ENCODE peak calls at places on chromosomes 11 and 22, in four cellular contexts. U is GM12878, J is K562, F is HepG2. S is an unnamed sample.

GRCh38 chr22:50445071-50445879 is 29.6 kb downstream of the SBF1 start:
- DNase-seq in U (no peak), J (no peak), F (no peak), S (no peak)

GRCh38 chr11:32003335-32003734 is 87.5 kb upstream of the RCN1 start:
- DNase-seq in U (no peak), J (no peak), F (no peak), S (no peak)

GRCh38 chr22:36395922-36396321 is 8.2 kb upstream of the MYH9 start:
- DNase-seq in U (no peak), J (no peak), F (peak; percentile 34), S (no peak)

GRCh38 chr11:121535122-121535796 is 82.5 kb upstream of the SORL1-AS1 start:
- DNase-seq in U (no peak), J (no peak), F (no peak), S (no peak)

GRCh38 chr11:80702264-80702663 is 1261.4 kb upstream of the TENM4 start:
- DNase-seq in U (no peak), J (no peak), F (no peak), S (no peak)

GRCh38 chr11:64609436-64610047 is 18.5 kb downstream of the SLC22A12 start:
- DNase-seq in U (no peak), J (peak; percentile 31), F (no peak), S (no peak)

GRCh38 chr11:10823152-10823579 is 14.4 kb upstream of the EIF4G2 start:
- DNase-seq in U (peak; percentile 15), J (no peak), F (no peak), S (no peak)

GRCh38 chr11:74694136-74694535 is 37.1 kb downstream of the CHRDL2 start:
- DNase-seq in U (no peak), J (no peak), F (peak; percentile 57), S (no peak)

GRCh38 chr11:9344046-9344680 is 29.8 kb upstream of the TMEM41B start:
- DNase-seq in U (no peak), J (no peak), F (peak; percentile 23), S (no peak)

GRCh38 chr22:42960146-42960509 is 54.8 kb downstream of the PACSIN2 start:
- DNase-seq in U (no peak), J (no peak), F (peak; percentile 38), S (no peak)

GRCh38 chr22:42963231-42963595 is 51.7 kb downstream of the PACSIN2 start:
- DNase-seq in U (no peak), J (no peak), F (no peak), S (no peak)

GRCh38 chr22:42964994-42965699 is 49.8 kb downstream of the PACSIN2 start:
- DNase-seq in U (no peak), J (no peak), F (peak; percentile 77), S (no peak)

GRCh38 chr22:42961815-42962214 is 53.1 kb downstream of the PACSIN2 start:
- DNase-seq in U (no peak), J (no peak), F (no peak), S (no peak)

GRCh38 chr22:42962295-42963230 is 52.4 kb downstream of the PACSIN2 start:
- DNase-seq in U (no peak), J (no peak), F (no peak), S (no peak)
- TF ChIP-seq FOXK2 in U (no peak), J (no peak), F (no peak), S (no peak)

DNA sequence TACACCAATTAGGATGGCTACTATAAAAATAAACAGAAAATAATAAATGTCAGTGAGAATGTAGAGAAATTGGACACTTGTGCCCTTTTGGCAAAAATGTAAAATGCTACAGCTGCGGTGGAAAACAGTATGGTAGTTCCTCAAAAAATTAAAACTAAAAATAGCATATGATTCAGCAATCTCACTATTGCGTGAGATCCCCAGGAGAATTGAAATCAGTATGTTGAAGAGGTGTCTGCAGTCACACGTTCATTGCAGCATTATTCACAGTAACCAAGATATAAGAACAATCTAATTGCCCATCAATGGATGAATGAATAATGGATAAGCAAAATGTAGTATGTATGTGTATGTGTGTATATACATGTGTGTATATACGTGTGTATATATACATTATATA is 6.8 kb downstream of the OR52N2 start:
- DNase-seq in U (no peak), J (no peak), F (no peak), S (no peak)
- TF ChIP-seq FOXK2 in U (no peak), J (no peak), F (no peak), S (no peak)

GRCh38 chr11:3833461-3833860 is 7.3 kb downstream of the RHOG start:
- DNase-seq in U (no peak), J (no peak), F (no peak), S (no peak)

GRCh38 chr11:3835752-3836151 is 5.0 kb downstream of the RHOG start:
- DNase-seq in U (no peak), J (no peak), F (no peak), S (no peak)

GRCh38 chr11:3834349-3835099 is 6.2 kb downstream of the RHOG start:
- DNase-seq in U (no peak), J (peak; percentile 81), F (no peak), S (no peak)

GRCh38 chr11:3836903-3837302 is 3.9 kb downstream of the RHOG start:
- DNase-seq in U (no peak), J (no peak), F (no peak), S (no peak)

GRCh38 chr11:3835100-3835485 is 5.7 kb downstream of the RHOG start:
- DNase-seq in U (no peak), J (no peak), F (no peak), S (no peak)
- TF ChIP-seq FOXK2 in U (no peak), J (no peak), F (no peak), S (no peak)

DNA sequence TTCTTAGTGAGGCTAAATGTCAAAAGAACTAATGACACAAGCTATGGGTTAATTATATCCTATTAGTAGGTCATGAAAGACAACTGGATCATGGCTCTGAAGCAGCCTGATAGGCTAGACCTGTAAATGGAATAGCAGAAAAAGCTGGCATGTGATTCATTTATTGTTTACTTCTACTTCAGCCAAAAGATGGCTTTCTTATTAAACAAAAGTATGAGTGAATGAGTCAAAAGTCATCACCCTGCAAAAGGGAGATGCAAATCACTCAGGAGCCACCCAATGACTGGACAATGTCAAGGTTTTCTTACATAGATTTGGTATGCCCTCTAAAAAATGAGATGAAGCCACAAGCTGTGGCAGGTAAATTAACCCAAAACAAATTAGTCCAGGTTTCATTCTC is 138.0 kb downstream of the TRPC6 start:
- DNase-seq in U (no peak), J (no peak), F (no peak), S (no peak)
- TF ChIP-seq FOXK2 in U (no peak), J (no peak), F (no peak), S (no peak)

GRCh38 chr22:33823552-33823951 is 96.7 kb downstream of the LARGE1 start:
- DNase-seq in U (no peak), J (no peak), F (peak; percentile 69), S (no peak)
- TF ChIP-seq FOXK2 in U (no peak), J (no peak), F (no peak), S (no peak)

GRCh38 chr11:377883-378500 is 8.7 kb downstream of the B4GALNT4 start:
- DNase-seq in U (no peak), J (no peak), F (no peak), S (no peak)

GRCh38 chr11:380491-380890 is 11.2 kb downstream of the B4GALNT4 start:
- DNase-seq in U (no peak), J (no peak), F (no peak), S (no peak)

GRCh38 chr11:380996-381395 is 11.7 kb downstream of the B4GALNT4 start:
- DNase-seq in U (no peak), J (no peak), F (no peak), S (no peak)

GRCh38 chr11:380095-380480 is 10.8 kb downstream of the B4GALNT4 start:
- DNase-seq in U (no peak), J (no peak), F (no peak), S (no peak)

GRCh38 chr11:379205-380094 is 10.2 kb downstream of the B4GALNT4 start:
- DNase-seq in U (no peak), J (no peak), F (no peak), S (no peak)
- TF ChIP-seq FOXK2 in U (no peak), J (no peak), F (no peak), S (no peak)

GRCh38 chr22:44898236-44898635 is 111.6 kb downstream of the PHF21B start:
- DNase-seq in U (no peak), J (no peak), F (no peak), S (no peak)

GRCh38 chr22:44906248-44906936 is 103.4 kb downstream of the PHF21B start:
- DNase-seq in U (no peak), J (no peak), F (no peak), S (no peak)

GRCh38 chr22:44895296-44896055 is 114.3 kb downstream of the PHF21B start:
- DNase-seq in U (no peak), J (no peak), F (no peak), S (no peak)

GRCh38 chr22:44906999-44907644 is 102.7 kb downstream of the PHF21B start:
- DNase-seq in U (no peak), J (no peak), F (no peak), S (no peak)

DNA sequence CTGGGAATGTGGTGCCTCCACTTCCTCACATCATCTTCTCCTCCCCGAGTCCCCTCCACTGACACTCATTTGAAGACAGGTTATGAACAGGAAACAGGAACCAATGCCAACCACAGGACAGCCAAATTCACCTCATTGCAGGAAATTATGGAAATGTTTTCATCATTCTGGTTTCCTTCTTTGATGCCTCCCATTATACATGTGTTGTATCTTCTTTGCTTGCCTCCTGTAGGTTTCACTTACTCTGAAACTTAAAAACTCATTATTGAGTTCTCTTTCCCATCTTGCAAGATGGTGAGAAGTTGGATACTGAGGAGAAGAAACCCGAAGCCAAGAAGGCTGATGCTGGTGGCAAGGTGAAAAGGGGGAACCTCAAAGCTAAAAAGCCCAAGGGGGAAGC is 108.5 kb downstream of the PHF21B start:
- DNase-seq in U (no peak), J (no peak), F (no peak), S (no peak)
- TF ChIP-seq FOXK2 in U (no peak), J (no peak), F (no peak), S (no peak)

DNA sequence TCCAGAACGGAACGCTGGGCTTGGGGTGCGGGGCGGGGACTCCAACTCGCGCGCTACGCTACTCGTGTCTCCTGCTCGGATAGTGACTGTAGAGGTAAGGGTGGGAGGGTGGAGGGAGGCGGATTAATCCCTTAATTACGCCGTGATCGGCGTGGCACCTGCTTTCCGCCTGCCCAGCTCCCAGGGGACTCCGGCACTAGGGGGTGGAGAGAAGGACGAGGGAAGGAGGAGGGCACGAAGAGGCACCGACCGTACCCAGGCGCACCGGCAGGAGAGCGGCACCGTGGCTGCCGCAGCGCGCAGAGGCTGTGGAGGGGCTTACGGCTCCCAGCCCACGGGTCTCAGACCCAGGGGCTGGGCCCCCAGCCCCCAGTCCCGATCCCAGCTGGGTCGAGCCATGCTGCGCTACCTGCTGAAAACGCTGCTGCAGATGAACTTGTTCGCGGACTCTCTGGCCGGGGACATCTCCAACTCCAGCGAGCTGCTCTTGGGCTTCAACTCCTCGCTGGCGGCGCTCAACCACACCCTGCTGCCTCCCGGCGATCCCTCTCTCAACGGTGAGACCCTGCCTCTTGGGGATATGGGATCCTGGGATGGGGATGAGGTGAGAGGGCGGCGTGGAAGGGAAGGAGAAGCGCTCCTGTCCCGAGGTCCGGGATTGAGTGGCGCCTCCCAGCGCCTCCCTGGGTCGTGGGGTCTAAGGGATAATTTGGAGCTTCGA is at the start of gene ROBO3:
- DNase-seq in U (no peak), J (no peak), F (no peak), S (no peak)
- TF ChIP-seq FOXK2 in U (no peak), J (no peak), F (no peak), S (no peak)

GRCh38 chr22:25582946-25583345 is 18.5 kb downstream of the GRK3 start:
- DNase-seq in U (no peak), J (no peak), F (peak; percentile 2), S (no peak)
- TF ChIP-seq FOXK2 in U (no peak), J (no peak), F (no peak), S (no peak)